ENCODE peak calls at places on chromosome 12, in four cellular contexts. I, Y, G and P are unnamed samples.

GRCh38 chr12:56723889-56724659 is 1.0 kb downstream of the NACA start:
- DNase-seq in I (no peak), Y (no peak), G (peak), P (peak)

GRCh38 chr12:109910969-109911348 is 10.9 kb downstream of the TCHP start:
- DNase-seq in I (no peak), Y (no peak), G (peak), P (peak)

GRCh38 chr12:68203460-68203875 is 22.1 kb downstream of the IL26 start:
- DNase-seq in I (no peak), Y (no peak), G (no peak), P (no peak)

GRCh38 chr12:123621101-123621500 is 12.4 kb downstream of the EIF2B1 start:
- DNase-seq in I (no peak), Y (no peak), G (no peak), P (no peak)

GRCh38 chr12:46480282-46480681 is 107.7 kb upstream of the SLC38A2 start:
- DNase-seq in I (no peak), Y (no peak), G (no peak), P (no peak)

GRCh38 chr12:72274926-72275325 is 2.8 kb downstream of the TRHDE start:
- DNase-seq in I (no peak), Y (no peak), G (peak), P (peak)

GRCh38 chr12:108803428-108804105 is 53.8 kb downstream of the SSH1 start:
- DNase-seq in I (no peak), Y (peak), G (peak), P (peak)

GRCh38 chr12:64997858-64998257 is 123.2 kb downstream of the WIF1 start:
- DNase-seq in I (no peak), Y (no peak), G (no peak), P (no peak)